ENCODE peak calls at places on chromosome 20, in four cellular contexts. One of them, this sample, is unnamed.

GRCh38 chr20:58891076-58891685 is 38.7 kb downstream of the GNAS start:
- DNase-seq in H1: no peak
- DNase-seq in HepG2: no peak
- DNase-seq in K562: peak
- DNase-seq in this sample: peak

GRCh38 chr20:52518735-52519134 is 327.2 kb upstream of the ZFP64 start:
- DNase-seq in H1: no peak
- DNase-seq in HepG2: no peak
- DNase-seq in K562: no peak
- DNase-seq in this sample: no peak

GRCh38 chr20:46802696-46803445 is 91.8 kb upstream of the EYA2 start:
- DNase-seq in H1: no peak
- DNase-seq in K562: no peak
- DNase-seq in HepG2: no peak
- DNase-seq in this sample: no peak

GRCh38 chr20:24676353-24676977 is 207.0 kb downstream of the SYNDIG1 start:
- DNase-seq in H1: no peak
- DNase-seq in HepG2: no peak
- DNase-seq in K562: no peak
- DNase-seq in this sample: no peak

GRCh38 chr20:50211065-50211464 is 20.4 kb downstream of the CEBPB start:
- DNase-seq in HepG2: no peak
- DNase-seq in H1: no peak
- DNase-seq in K562: no peak
- DNase-seq in this sample: no peak

GRCh38 chr20:11777861-11778570 is 139.7 kb upstream of the BTBD3 start:
- DNase-seq in K562: no peak
- DNase-seq in HepG2: no peak
- DNase-seq in H1: no peak
- DNase-seq in this sample: no peak

GRCh38 chr20:25082498-25082873 is 545 bp upstream of the VSX1 start:
- DNase-seq in HepG2: no peak
- DNase-seq in H1: no peak
- DNase-seq in K562: no peak
- DNase-seq in this sample: no peak

GRCh38 chr20:52001999-52002666 is 189.4 kb downstream of the ZFP64 start:
- DNase-seq in K562: no peak
- DNase-seq in HepG2: peak
- DNase-seq in H1: no peak
- DNase-seq in this sample: no peak

GRCh38 chr20:37265152-37265551 is 3.5 kb upstream of the GHRH start:
- DNase-seq in K562: no peak
- DNase-seq in HepG2: no peak
- DNase-seq in H1: no peak
- DNase-seq in this sample: no peak

GRCh38 chr20:431012-431904 is 23.2 kb downstream of the RBCK1 start:
- DNase-seq in H1: no peak
- DNase-seq in K562: peak
- DNase-seq in HepG2: peak
- DNase-seq in this sample: no peak

GRCh38 chr20:45044084-45044573 is 56.8 kb downstream of the KCNS1 start:
- DNase-seq in K562: peak
- DNase-seq in HepG2: peak
- DNase-seq in H1: peak
- DNase-seq in this sample: no peak

GRCh38 chr20:58720890-58721289 is 28.3 kb downstream of the NPEPL1 start:
- DNase-seq in H1: no peak
- DNase-seq in HepG2: no peak
- DNase-seq in K562: no peak
- DNase-seq in this sample: no peak

GRCh38 chr20:24771651-24772061 is 177.4 kb upstream of the CST7 start:
- DNase-seq in H1: no peak
- DNase-seq in HepG2: no peak
- DNase-seq in K562: no peak
- DNase-seq in this sample: no peak

GRCh38 chr20:3239026-3239866 is at the start of gene SLC4A11:
- DNase-seq in H1: peak
- DNase-seq in K562: peak
- DNase-seq in HepG2: peak
- DNase-seq in this sample: peak

GRCh38 chr20:50286174-50286511 is 95.5 kb downstream of the CEBPB start:
- DNase-seq in K562: no peak
- DNase-seq in H1: no peak
- DNase-seq in HepG2: no peak
- DNase-seq in this sample: peak

GRCh38 chr20:44017905-44018683 is 103.4 kb downstream of the TOX2 start:
- DNase-seq in H1: no peak
- DNase-seq in HepG2: no peak
- DNase-seq in K562: no peak
- DNase-seq in this sample: no peak

GRCh38 chr20:53622247-53623114 is 28.8 kb upstream of the ZNF217 start:
- DNase-seq in H1: no peak
- DNase-seq in K562: peak
- DNase-seq in HepG2: peak
- DNase-seq in this sample: no peak

GRCh38 chr20:41047975-41048305 is 19.3 kb downstream of the TOP1 start:
- DNase-seq in K562: no peak
- DNase-seq in H1: no peak
- DNase-seq in HepG2: no peak
- DNase-seq in this sample: no peak

GRCh38 chr20:9573598-9573997 is 59.2 kb downstream of the LAMP5 start:
- DNase-seq in H1: no peak
- DNase-seq in HepG2: no peak
- DNase-seq in K562: no peak
- DNase-seq in this sample: no peak

GRCh38 chr20:36875702-36876472 is at the start of gene TLDC2:
- DNase-seq in H1: no peak
- DNase-seq in HepG2: peak
- DNase-seq in K562: no peak
- DNase-seq in this sample: no peak

GRCh38 chr20:57346477-57346876 is 4.6 kb upstream of the RAE1 start:
- DNase-seq in H1: peak
- DNase-seq in HepG2: peak
- DNase-seq in K562: peak
- DNase-seq in this sample: no peak

GRCh38 chr20:56848561-56848960 is 219.5 kb downstream of the TFAP2C start:
- DNase-seq in HepG2: no peak
- DNase-seq in H1: no peak
- DNase-seq in K562: no peak
- DNase-seq in this sample: no peak

GRCh38 chr20:50188287-50188688 is 2.3 kb upstream of the CEBPB start:
- DNase-seq in K562: no peak
- DNase-seq in H1: no peak
- DNase-seq in HepG2: no peak
- DNase-seq in this sample: no peak

GRCh38 chr20:24158271-24158670 is 169.7 kb upstream of the GGTLC1 start:
- DNase-seq in H1: no peak
- DNase-seq in K562: no peak
- DNase-seq in HepG2: no peak
- DNase-seq in this sample: no peak

GRCh38 chr20:58795181-58795922 is 55.4 kb downstream of the GNAS-AS1 start:
- DNase-seq in HepG2: no peak
- DNase-seq in H1: no peak
- DNase-seq in K562: no peak
- DNase-seq in this sample: no peak

GRCh38 chr20:58853976-58854637 is 1.6 kb downstream of the GNAS start:
- DNase-seq in H1: no peak
- DNase-seq in HepG2: no peak
- DNase-seq in K562: no peak
- DNase-seq in this sample: no peak

GRCh38 chr20:57210054-57210910 is 56.2 kb downstream of the BMP7 start:
- DNase-seq in H1: no peak
- DNase-seq in HepG2: peak
- DNase-seq in K562: no peak
- DNase-seq in this sample: no peak

GRCh38 chr20:10469599-10469998 is 34.5 kb downstream of the SLX4IP start:
- DNase-seq in K562: peak
- DNase-seq in H1: peak
- DNase-seq in HepG2: peak
- DNase-seq in this sample: no peak

GRCh38 chr20:4401601-4402000 is 320.1 kb upstream of the PRND start:
- DNase-seq in H1: no peak
- DNase-seq in K562: no peak
- DNase-seq in HepG2: no peak
- DNase-seq in this sample: no peak

GRCh38 chr20:47354710-47355488 is 1.6 kb downstream of the ZMYND8 start:
- DNase-seq in K562: no peak
- DNase-seq in HepG2: peak
- DNase-seq in H1: no peak
- DNase-seq in this sample: no peak

GRCh38 chr20:3545401-3545925 is 74.6 kb downstream of the ATRN start:
- DNase-seq in HepG2: no peak
- DNase-seq in H1: no peak
- DNase-seq in K562: no peak
- DNase-seq in this sample: no peak

GRCh38 chr20:23011008-23011721 is 23.9 kb upstream of the SSTR4 start:
- DNase-seq in HepG2: no peak
- DNase-seq in K562: no peak
- DNase-seq in H1: no peak
- DNase-seq in this sample: no peak

GRCh38 chr20:63292904-63293303 is at the start of gene COL20A1:
- DNase-seq in H1: no peak
- DNase-seq in K562: no peak
- DNase-seq in HepG2: no peak
- DNase-seq in this sample: no peak

GRCh38 chr20:63293866-63294535 is 1.0 kb downstream of the COL20A1 start:
- DNase-seq in H1: no peak
- DNase-seq in K562: peak
- DNase-seq in HepG2: no peak
- DNase-seq in this sample: no peak

GRCh38 chr20:63292292-63292701 is 689 bp upstream of the COL20A1 start:
- DNase-seq in HepG2: no peak
- DNase-seq in H1: no peak
- DNase-seq in K562: no peak
- DNase-seq in this sample: no peak

GRCh38 chr20:63294536-63294900 is 1.5 kb downstream of the COL20A1 start:
- DNase-seq in H1: no peak
- DNase-seq in HepG2: no peak
- DNase-seq in K562: no peak
- DNase-seq in this sample: no peak

DNA sequence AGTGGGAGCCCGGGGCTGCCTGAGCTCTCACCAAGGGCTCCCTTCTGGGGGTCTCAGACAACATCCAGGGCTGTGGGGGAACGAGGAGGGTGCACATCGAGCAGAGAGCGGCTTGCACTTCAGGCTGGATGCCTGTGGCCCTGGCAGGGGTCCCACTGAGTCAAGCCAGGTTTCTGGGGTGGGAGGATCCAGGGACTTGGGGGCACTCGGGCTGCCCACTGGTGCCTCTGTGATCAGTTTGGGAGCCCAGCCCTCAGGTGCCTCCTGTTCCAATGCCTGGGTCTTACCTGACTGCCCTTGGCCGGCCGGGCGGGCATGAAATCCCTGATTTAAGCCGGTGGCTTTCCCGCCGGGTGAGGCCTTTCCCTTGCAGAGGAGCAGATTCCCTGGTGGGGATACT is 470 bp downstream of the COL20A1 start:
- DNase-seq in H1: no peak
- DNase-seq in K562: no peak
- DNase-seq in HepG2: no peak
- DNase-seq in this sample: no peak
- TF ChIP-seq TAF1 in H1: no peak
- TF ChIP-seq TAF1 in K562: no peak
- TF ChIP-seq TAF1 in HepG2: no peak
- TF ChIP-seq TAF1 in this sample: no peak

DNA sequence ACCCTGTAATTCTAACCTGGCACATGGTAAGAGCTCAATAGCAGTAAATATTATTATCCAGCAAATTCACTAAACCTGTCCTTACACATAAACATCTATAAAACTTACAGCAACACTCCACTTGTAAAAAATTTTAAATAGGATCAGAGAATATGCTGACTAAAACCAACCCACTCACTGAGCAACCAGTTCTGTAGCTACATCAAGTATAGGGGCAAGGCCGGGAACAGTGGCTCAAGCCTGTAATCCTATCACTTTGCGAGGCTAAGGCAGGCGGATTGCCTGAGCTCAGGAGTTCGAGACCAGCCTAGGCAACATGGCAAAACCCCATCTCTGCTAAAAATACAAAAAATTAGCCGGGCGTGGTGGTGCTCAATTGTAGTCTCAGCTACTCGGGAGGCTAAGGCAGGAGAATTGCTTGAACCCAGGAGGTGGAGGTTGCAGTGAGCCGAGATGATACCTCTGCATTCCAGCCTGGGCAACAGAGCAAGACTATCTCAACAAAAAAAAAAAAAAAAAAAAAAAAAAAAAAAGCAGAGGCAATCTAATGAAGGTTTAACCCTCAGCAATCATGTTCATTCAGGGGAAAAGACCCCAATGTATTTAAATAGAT is 6.8 kb downstream of the STAU1 start:
- DNase-seq in K562: no peak
- DNase-seq in HepG2: no peak
- DNase-seq in H1: no peak
- DNase-seq in this sample: no peak
- TF ChIP-seq POLR2AphosphoS5 in K562: no peak
- TF ChIP-seq POLR2AphosphoS5 in HepG2: no peak
- TF ChIP-seq POLR2AphosphoS5 in H1: no peak
- TF ChIP-seq POLR2AphosphoS5 in this sample: no peak

GRCh38 chr20:1899169-1899525 is 3.9 kb downstream of the SIRPA start:
- DNase-seq in K562: no peak
- DNase-seq in HepG2: no peak
- DNase-seq in H1: no peak
- DNase-seq in this sample: no peak

GRCh38 chr20:1902188-1902587 is 7.0 kb downstream of the SIRPA start:
- DNase-seq in K562: no peak
- DNase-seq in H1: no peak
- DNase-seq in HepG2: no peak
- DNase-seq in this sample: no peak

GRCh38 chr20:1898496-1899168 is 3.4 kb downstream of the SIRPA start:
- DNase-seq in K562: no peak
- DNase-seq in H1: no peak
- DNase-seq in HepG2: no peak
- DNase-seq in this sample: no peak

GRCh38 chr20:1901704-1902103 is 6.5 kb downstream of the SIRPA start:
- DNase-seq in HepG2: no peak
- DNase-seq in K562: no peak
- DNase-seq in H1: no peak
- DNase-seq in this sample: no peak

GRCh38 chr20:1900321-1900791 is 5.1 kb downstream of the SIRPA start:
- DNase-seq in HepG2: peak
- DNase-seq in H1: peak
- DNase-seq in K562: peak
- DNase-seq in this sample: no peak
- TF ChIP-seq TAF1 in HepG2: no peak
- TF ChIP-seq TAF1 in H1: no peak
- TF ChIP-seq TAF1 in K562: no peak
- TF ChIP-seq TAF1 in this sample: no peak

DNA sequence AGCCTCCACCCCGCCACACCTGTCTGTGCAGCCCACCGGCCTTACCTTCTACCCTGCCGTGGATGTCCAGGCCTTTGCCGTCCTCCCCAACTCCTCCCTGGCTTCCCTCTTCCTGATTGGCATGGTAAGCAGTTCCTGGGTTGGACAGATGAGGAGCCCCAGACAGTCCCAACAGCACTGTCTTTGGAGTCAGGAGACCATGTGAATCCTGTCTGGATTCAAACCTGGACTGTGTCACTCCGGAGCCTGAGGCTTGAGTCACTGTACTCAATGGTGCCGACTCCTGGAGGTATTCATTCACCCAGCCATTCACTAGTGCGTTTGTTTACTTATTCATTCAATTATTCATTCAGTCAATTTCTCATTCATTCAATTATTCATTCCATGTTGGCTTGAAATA is 20.0 kb upstream of the LBP start:
- DNase-seq in K562: no peak
- DNase-seq in HepG2: no peak
- DNase-seq in H1: no peak
- DNase-seq in this sample: no peak
- TF ChIP-seq POLR2AphosphoS5 in K562: no peak
- TF ChIP-seq POLR2AphosphoS5 in HepG2: no peak
- TF ChIP-seq POLR2AphosphoS5 in H1: no peak
- TF ChIP-seq POLR2AphosphoS5 in this sample: no peak

This sample was measured in GM12892.